ENCODE peak calls at places on chromosomes 2 and 18, in five cellular contexts. V is HCT116, O is K562, L is H1, I is SK-N-SH. A is an unnamed sample.

GRCh38 chr18:63869374-63869773 is 18.1 kb upstream of the SERPINB2 start:
- DNase-seq in V (no peak), O (no peak), L (no peak), I (no peak), A (no peak)

GRCh38 chr2:11941201-11942041 is 195.0 kb downstream of the LPIN1 start:
- DNase-seq in V (no peak), O (peak; percentile 90), L (no peak), I (no peak), A (no peak)

GRCh38 chr2:101047075-101047766 is 45.1 kb downstream of the RPL31 start:
- DNase-seq in V (peak; percentile 32), O (no peak), L (no peak), I (no peak), A (no peak)

GRCh38 chr2:234308073-234308813 is 188.6 kb downstream of the ARL4C start:
- DNase-seq in V (no peak), O (no peak), L (no peak), I (no peak), A (no peak)

GRCh38 chr2:191246820-191247380 is 1.7 kb downstream of the MYO1B start:
- DNase-seq in V (no peak), O (no peak), L (no peak), I (peak; percentile 11), A (no peak)

GRCh38 chr2:241860184-241861078 is 1.7 kb upstream of the PDCD1 start:
- DNase-seq in V (no peak), O (peak; percentile 8), L (no peak), I (peak; percentile 48), A (no peak)

GRCh38 chr2:190578158-190579057 is 43.9 kb upstream of the NEMP2 start:
- DNase-seq in V (peak; percentile 24), O (peak; percentile 16), L (no peak), I (no peak), A (no peak)

GRCh38 chr2:675982-676646 is 1.1 kb downstream of the TMEM18 start:
- DNase-seq in V (no peak), O (peak; percentile 46), L (peak; percentile 66), I (peak; percentile 66), A (peak; percentile 67)

GRCh38 chr2:119352357-119352756 is 14.3 kb downstream of the C2orf76 start:
- DNase-seq in V (peak; percentile 8), O (no peak), L (no peak), I (no peak), A (no peak)

GRCh38 chr2:217103752-217104540 is 244.1 kb upstream of the TNP1 start:
- DNase-seq in V (peak; percentile 15), O (no peak), L (no peak), I (no peak), A (no peak)

GRCh38 chr2:59691518-59692190 is 861.8 kb downstream of the BCL11A start:
- DNase-seq in V (no peak), O (no peak), L (no peak), I (no peak), A (peak; percentile 33)

GRCh38 chr2:192469612-192470011 is 274.9 kb upstream of the TMEFF2 start:
- DNase-seq in V (no peak), O (no peak), L (no peak), I (no peak), A (no peak)

GRCh38 chr18:62979172-62979571 is 263.8 kb downstream of the PHLPP1 start:
- DNase-seq in V (no peak), O (no peak), L (no peak), I (no peak), A (no peak)

GRCh38 chr2:121596221-121597080 is 52.8 kb downstream of the CLASP1 start:
- DNase-seq in V (peak; percentile 33), O (peak; percentile 76), L (no peak), I (peak; percentile 50), A (peak; percentile 20)

GRCh38 chr2:9492927-9493326 is 18.6 kb downstream of the IAH1 start:
- DNase-seq in V (no peak), O (no peak), L (no peak), I (no peak), A (no peak)

GRCh38 chr2:216319771-216320170 is 52.5 kb downstream of the MARCHF4 start:
- DNase-seq in V (no peak), O (no peak), L (no peak), I (no peak), A (peak; percentile 82)

GRCh38 chr2:2184549-2185249 is 146.4 kb downstream of the MYT1L start:
- DNase-seq in V (no peak), O (no peak), L (no peak), I (no peak), A (no peak)

GRCh38 chr2:39640107-39640506 is 25.6 kb upstream of the TMEM178A start:
- DNase-seq in V (no peak), O (no peak), L (no peak), I (no peak), A (no peak)

GRCh38 chr2:16623046-16623445 is 42.6 kb downstream of the CYRIA start:
- DNase-seq in V (no peak), O (no peak), L (no peak), I (no peak), A (no peak)

GRCh38 chr2:180411631-180412030 is 404.5 kb upstream of the CWC22 start:
- DNase-seq in V (no peak), O (no peak), L (no peak), I (no peak), A (no peak)

GRCh38 chr2:180412224-180412623 is 405.1 kb upstream of the CWC22 start:
- DNase-seq in V (no peak), O (no peak), L (no peak), I (no peak), A (no peak)

GRCh38 chr2:180419212-180419611 is 412.1 kb upstream of the CWC22 start:
- DNase-seq in V (no peak), O (no peak), L (no peak), I (no peak), A (no peak)

GRCh38 chr2:180413331-180413730 is 406.2 kb upstream of the CWC22 start:
- DNase-seq in V (no peak), O (no peak), L (no peak), I (no peak), A (no peak)

GRCh38 chr2:180416553-180417113 is 409.5 kb upstream of the CWC22 start:
- DNase-seq in V (no peak), O (no peak), L (no peak), I (no peak), A (no peak)
- TF ChIP-seq YY1 in V (no peak), O (no peak), L (no peak), I (no peak), A (no peak)

GRCh38 chr2:25311866-25312575 is 29.7 kb downstream of the DNMT3A start:
- DNase-seq in V (no peak), O (peak; percentile 44), L (no peak), I (no peak), A (no peak)

GRCh38 chr2:25314514-25315315 is 27.0 kb downstream of the DNMT3A start:
- DNase-seq in V (no peak), O (no peak), L (peak; percentile 62), I (peak; percentile 97), A (peak; percentile 79)

GRCh38 chr2:25313711-25314513 is 27.8 kb downstream of the DNMT3A start:
- DNase-seq in V (no peak), O (no peak), L (no peak), I (no peak), A (no peak)

GRCh38 chr2:25310965-25311865 is 30.5 kb downstream of the DNMT3A start:
- DNase-seq in V (peak; percentile 19), O (peak; percentile 51), L (no peak), I (peak; percentile 91), A (no peak)

GRCh38 chr2:25312958-25313710 is 28.6 kb downstream of the DNMT3A start:
- DNase-seq in V (no peak), O (peak; percentile 34), L (no peak), I (no peak), A (no peak)
- H3K4me3 ChIP-seq in V (no peak overlapping the region), O (no peak overlapping the region), L (no peak overlapping the region), I (no peak overlapping the region), A (no peak overlapping the region)

DNA sequence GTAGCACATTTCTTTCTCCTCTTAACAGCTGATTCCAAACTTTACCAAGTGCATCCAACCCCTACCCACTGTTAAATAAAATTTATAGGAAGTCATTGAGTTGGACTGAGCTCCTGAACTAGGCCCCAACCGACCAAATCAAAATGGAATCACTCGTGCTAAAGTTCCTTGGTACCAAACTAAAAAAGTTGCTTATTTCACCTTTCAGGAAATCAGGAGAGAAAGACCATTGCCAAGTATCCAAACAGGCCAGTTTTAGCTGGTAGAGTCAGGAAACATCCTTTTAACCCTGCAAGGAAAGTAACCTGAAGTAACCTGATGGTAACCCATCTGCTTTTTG is 10.5 kb upstream of the GALNT5 start:
- DNase-seq in V (no peak), O (no peak), L (no peak), I (no peak), A (no peak)
- H3K9ac ChIP-seq in V (peak overlapping the region; percentile 56), O (no peak overlapping the region), L (no peak overlapping the region), I (peak overlapping the region; percentile 79), A (no peak overlapping the region)

GRCh38 chr2:85058619-85058941 is 74.6 kb upstream of the TCF7L1 start:
- DNase-seq in V (no peak), O (no peak), L (no peak), I (no peak), A (no peak)

GRCh38 chr2:85057236-85057635 is 76.0 kb upstream of the TCF7L1 start:
- DNase-seq in V (no peak), O (no peak), L (no peak), I (no peak), A (no peak)

GRCh38 chr2:85048534-85048933 is 77.6 kb downstream of the KCMF1 start:
- DNase-seq in V (no peak), O (no peak), L (no peak), I (no peak), A (no peak)

GRCh38 chr2:85049236-85049635 is 78.3 kb downstream of the KCMF1 start:
- DNase-seq in V (no peak), O (no peak), L (no peak), I (peak; percentile 52), A (no peak)

DNA sequence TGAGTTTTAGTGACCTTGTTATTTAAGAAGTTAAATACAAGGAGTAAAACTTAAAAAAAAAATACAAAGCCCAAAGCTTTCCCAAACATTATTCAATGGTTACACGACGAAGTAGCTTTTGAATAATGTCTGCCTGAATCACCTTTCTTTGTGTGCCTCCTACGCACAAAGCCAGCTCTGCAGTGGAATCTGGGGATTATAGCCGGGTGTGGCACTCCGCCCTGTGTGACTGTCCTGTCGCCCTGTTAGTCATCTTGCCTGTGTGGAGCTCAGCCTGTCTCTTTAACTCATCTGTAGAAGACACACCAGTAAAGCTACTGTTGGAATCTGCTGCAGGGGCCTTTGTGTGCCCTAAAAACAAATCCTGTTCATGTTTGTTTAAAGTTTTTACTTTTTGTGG is 79.4 kb upstream of the TCF7L1 start:
- DNase-seq in V (peak; percentile 91), O (peak; percentile 20), L (no peak), I (no peak), A (peak; percentile 39)
- TF ChIP-seq YY1 in V (no peak), O (no peak), L (no peak), I (no peak), A (no peak)

DNA sequence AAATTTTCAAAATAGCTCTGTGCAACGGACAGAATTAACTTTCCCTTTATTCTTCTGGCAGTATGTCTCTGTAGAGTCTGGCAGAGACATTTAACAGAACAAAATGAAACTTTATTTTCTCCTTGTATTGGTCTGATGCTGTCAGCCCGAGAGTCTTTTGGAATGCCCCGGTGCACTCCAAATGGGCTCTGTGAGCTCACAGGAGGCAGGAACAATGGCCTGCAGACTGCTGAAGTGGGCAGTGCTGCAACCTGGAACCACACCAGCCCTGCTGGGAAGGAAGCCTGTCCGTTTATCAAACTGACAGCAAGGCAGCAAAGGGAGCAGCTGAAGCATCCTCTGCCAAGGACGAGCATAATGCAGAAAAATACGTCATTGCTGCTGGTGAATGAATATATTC is 207.8 kb upstream of the TANK start:
- DNase-seq in V (no peak), O (no peak), L (no peak), I (no peak), A (no peak)
- H3K4me3 ChIP-seq in V (no peak overlapping the region), O (no peak overlapping the region), L (no peak overlapping the region), I (no peak overlapping the region), A (no peak overlapping the region)

GRCh38 chr18:70044626-70045025 is 97.0 kb upstream of the CD226 start:
- DNase-seq in V (peak; percentile 37), O (no peak), L (no peak), I (peak; percentile 7), A (no peak)
- H3K9ac ChIP-seq in V (no peak overlapping the region), O (no peak overlapping the region), L (no peak overlapping the region), I (peak overlapping the region; percentile 54), A (no peak overlapping the region)

A was measured in NT2/D1.